ENCODE peak calls at places on chromosomes 2 and 18, in six cellular contexts. R, K, I, A, O and H are unnamed samples.

GRCh38 chr2:9311488-9311887 is 104.9 kb downstream of the ASAP2 start:
- DNase-seq in R (peak), K (no peak), I (no peak), A (no peak), O (peak), H (no peak)

GRCh38 chr2:171166328-171166983 is 5.8 kb upstream of the TLK1 start:
- DNase-seq in R (no peak), K (no peak), I (peak), A (no peak), O (no peak), H (no peak)

GRCh38 chr2:26725516-26725810 is 32.9 kb downstream of the KCNK3 start:
- DNase-seq in R (no peak), K (no peak), I (no peak), A (no peak), O (no peak), H (no peak)

GRCh38 chr2:70697603-70698383 is 70.2 kb downstream of the ADD2 start:
- DNase-seq in R (no peak), K (no peak), I (no peak), A (no peak), O (no peak), H (peak)

GRCh38 chr2:219626540-219626939 is 890 bp upstream of the SLC4A3 start:
- DNase-seq in R (no peak), K (no peak), I (no peak), A (no peak), O (no peak), H (no peak)

GRCh38 chr18:55543130-55543704 is 44.8 kb downstream of the TCF4 start:
- DNase-seq in R (no peak), K (no peak), I (no peak), A (no peak), O (no peak), H (no peak)

GRCh38 chr18:46711444-46711863 is 45.4 kb downstream of the ST8SIA5 start:
- DNase-seq in R (no peak), K (no peak), I (peak), A (no peak), O (peak), H (no peak)

GRCh38 chr2:197705912-197706838 is 1.0 kb downstream of the MARS2 start:
- DNase-seq in R (peak), K (no peak), I (peak), A (no peak), O (peak), H (peak)

GRCh38 chr2:120910956-120911951 is 175.6 kb downstream of the GLI2 start:
- DNase-seq in R (peak), K (no peak), I (no peak), A (no peak), O (peak), H (peak)

GRCh38 chr2:159015174-159015573 is 46.7 kb downstream of the TANC1 start:
- DNase-seq in R (no peak), K (no peak), I (no peak), A (no peak), O (no peak), H (no peak)

GRCh38 chr18:21735452-21736015 is 5.1 kb upstream of the MIB1 start:
- DNase-seq in R (peak), K (no peak), I (peak), A (peak), O (peak), H (peak)

GRCh38 chr2:200288670-200289429 is 17.6 kb upstream of the SPATS2L start:
- DNase-seq in R (peak), K (no peak), I (no peak), A (no peak), O (peak), H (no peak)

GRCh38 chr18:51226068-51226467 is 28.6 kb upstream of the MEX3C start:
- DNase-seq in R (no peak), K (no peak), I (no peak), A (no peak), O (no peak), H (no peak)

GRCh38 chr2:109171444-109172334 is 42.7 kb downstream of the SH3RF3 start:
- DNase-seq in R (peak), K (no peak), I (no peak), A (no peak), O (peak), H (no peak)

GRCh38 chr2:127614731-127615130 is 31.2 kb upstream of the GPR17 start:
- DNase-seq in R (peak), K (no peak), I (no peak), A (peak), O (no peak), H (no peak)

GRCh38 chr2:132911726-132912724 is 242.0 kb upstream of the LYPD1 start:
- DNase-seq in R (peak), K (no peak), I (peak), A (peak), O (peak), H (peak)

GRCh38 chr2:98901702-98902101 is 34.3 kb downstream of the CRACDL start:
- DNase-seq in R (no peak), K (no peak), I (no peak), A (peak), O (no peak), H (no peak)

GRCh38 chr2:63590621-63591408 is 2.1 kb downstream of the MDH1 start:
- DNase-seq in R (no peak), K (no peak), I (peak), A (no peak), O (peak), H (no peak)

GRCh38 chr2:145169285-145169684 is 649.4 kb upstream of the ZEB2 start:
- DNase-seq in R (no peak), K (no peak), I (no peak), A (no peak), O (no peak), H (no peak)

GRCh38 chr2:206323486-206323885 is 49.0 kb downstream of the ZDBF2 start:
- DNase-seq in R (no peak), K (no peak), I (peak), A (no peak), O (no peak), H (peak)

GRCh38 chr2:33033524-33034150 is 86.9 kb downstream of the LTBP1 start:
- DNase-seq in R (peak), K (peak), I (peak), A (no peak), O (peak), H (no peak)

GRCh38 chr18:37869051-37869450 is 303.5 kb upstream of the CELF4 start:
- DNase-seq in R (no peak), K (no peak), I (no peak), A (no peak), O (no peak), H (no peak)

GRCh38 chr2:223260681-223261080 is 208.7 kb downstream of the KCNE4 start:
- DNase-seq in R (peak), K (no peak), I (no peak), A (no peak), O (peak), H (no peak)

GRCh38 chr2:160583162-160583522 is 89.5 kb upstream of the RBMS1 start:
- DNase-seq in R (peak), K (no peak), I (no peak), A (no peak), O (no peak), H (no peak)

GRCh38 chr2:96359310-96359709 is 23.7 kb downstream of the NCAPH start:
- DNase-seq in R (no peak), K (no peak), I (no peak), A (no peak), O (no peak), H (no peak)

GRCh38 chr2:47737191-47737975 is 45.6 kb upstream of the MSH6 start:
- DNase-seq in R (no peak), K (no peak), I (no peak), A (no peak), O (peak), H (no peak)

GRCh38 chr2:6883448-6884122 is 6.0 kb downstream of the RSAD2 start:
- DNase-seq in R (no peak), K (no peak), I (no peak), A (no peak), O (no peak), H (no peak)

GRCh38 chr18:156514-157230 is 1.7 kb upstream of the USP14 start:
- DNase-seq in R (no peak), K (no peak), I (no peak), A (no peak), O (no peak), H (no peak)

GRCh38 chr2:142339261-142339660 is 208.4 kb upstream of the LRP1B start:
- DNase-seq in R (no peak), K (no peak), I (no peak), A (no peak), O (no peak), H (no peak)

GRCh38 chr2:219461061-219461514 is 26.4 kb downstream of the SPEG start:
- DNase-seq in R (peak), K (no peak), I (peak), A (no peak), O (no peak), H (peak)

GRCh38 chr2:185219981-185220380 is 518.6 kb upstream of the FSIP2 start:
- DNase-seq in R (no peak), K (no peak), I (peak), A (no peak), O (peak), H (no peak)

GRCh38 chr2:163182764-163183354 is 344.3 kb upstream of the KCNH7 start:
- DNase-seq in R (peak), K (no peak), I (no peak), A (no peak), O (peak), H (no peak)

GRCh38 chr2:23452853-23453420 is 68.0 kb downstream of the KLHL29 start:
- DNase-seq in R (peak), K (no peak), I (no peak), A (no peak), O (peak), H (no peak)

GRCh38 chr2:231985823-231986261 is 24.3 kb downstream of the DIS3L2 start:
- DNase-seq in R (no peak), K (no peak), I (peak), A (peak), O (no peak), H (peak)

GRCh38 chr18:48122816-48123215 is 192.4 kb upstream of the SMAD2 start:
- DNase-seq in R (no peak), K (no peak), I (no peak), A (no peak), O (no peak), H (no peak)

DNA sequence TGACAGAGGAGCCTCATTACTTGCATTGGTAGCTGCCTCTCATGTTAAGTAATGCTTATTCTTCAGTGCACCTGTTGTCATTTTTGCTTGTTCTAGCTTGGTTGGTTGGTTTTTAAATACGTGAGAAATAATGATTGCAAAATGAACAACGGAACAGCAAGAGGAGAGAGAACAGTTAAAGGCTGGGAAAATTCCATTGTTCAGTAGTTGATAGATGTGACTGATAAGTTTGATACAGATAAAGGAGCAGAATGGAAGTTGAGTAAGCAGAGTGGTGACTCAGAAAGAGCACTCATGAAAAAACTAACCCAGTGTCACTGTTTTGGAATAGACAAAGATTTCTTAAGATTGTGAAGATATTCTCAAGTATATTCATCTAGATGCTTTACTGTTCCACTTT is 50.5 kb downstream of the MTA3 start:
- DNase-seq in R (peak), K (no peak), I (peak), A (no peak), O (peak), H (no peak)
- H2BK15ac ChIP-seq in R (no peak), K (no peak), I (no peak), A (no peak), O (no peak), H (no peak)

DNA sequence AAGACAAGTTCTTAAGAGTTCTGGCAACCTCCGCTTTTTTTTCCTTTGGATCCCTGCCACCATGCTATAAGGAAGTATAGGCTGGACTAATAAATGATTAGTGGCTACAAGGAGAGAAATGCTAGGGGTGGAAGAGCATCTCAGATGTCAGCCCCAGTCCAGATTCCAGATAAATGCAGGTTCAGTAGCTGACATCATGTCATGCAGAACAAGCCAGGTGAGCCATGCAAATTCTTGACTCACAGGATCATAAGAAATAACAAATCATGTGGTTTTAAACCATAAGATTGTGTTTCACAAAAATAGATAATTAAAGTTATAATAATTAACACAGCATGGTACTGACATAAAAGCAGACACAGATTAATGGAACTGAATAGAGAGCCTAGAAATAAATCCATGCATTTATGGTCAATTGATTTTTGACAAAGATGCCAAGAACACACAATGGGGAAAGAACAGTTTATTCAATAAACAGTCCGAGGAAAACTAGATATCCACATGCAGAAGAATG is 152.9 kb upstream of the SESTD1 start:
- DNase-seq in R (no peak), K (no peak), I (no peak), A (no peak), O (no peak), H (no peak)
- H2BK15ac ChIP-seq in R (no peak), K (no peak), I (no peak), A (no peak), O (no peak), H (no peak)

GRCh38 chr2:84925336-84925723 is 19.9 kb downstream of the TMSB10 start:
- DNase-seq in R (no peak), K (no peak), I (no peak), A (no peak), O (no peak), H (no peak)

GRCh38 chr2:84923009-84923408 is 17.6 kb downstream of the TMSB10 start:
- DNase-seq in R (no peak), K (no peak), I (no peak), A (no peak), O (no peak), H (no peak)

GRCh38 chr2:84927275-84927627 is 21.8 kb downstream of the TMSB10 start:
- DNase-seq in R (no peak), K (no peak), I (no peak), A (no peak), O (no peak), H (no peak)

GRCh38 chr2:84925724-84926376 is 20.4 kb downstream of the TMSB10 start:
- DNase-seq in R (peak), K (peak), I (peak), A (peak), O (peak), H (peak)

DNA sequence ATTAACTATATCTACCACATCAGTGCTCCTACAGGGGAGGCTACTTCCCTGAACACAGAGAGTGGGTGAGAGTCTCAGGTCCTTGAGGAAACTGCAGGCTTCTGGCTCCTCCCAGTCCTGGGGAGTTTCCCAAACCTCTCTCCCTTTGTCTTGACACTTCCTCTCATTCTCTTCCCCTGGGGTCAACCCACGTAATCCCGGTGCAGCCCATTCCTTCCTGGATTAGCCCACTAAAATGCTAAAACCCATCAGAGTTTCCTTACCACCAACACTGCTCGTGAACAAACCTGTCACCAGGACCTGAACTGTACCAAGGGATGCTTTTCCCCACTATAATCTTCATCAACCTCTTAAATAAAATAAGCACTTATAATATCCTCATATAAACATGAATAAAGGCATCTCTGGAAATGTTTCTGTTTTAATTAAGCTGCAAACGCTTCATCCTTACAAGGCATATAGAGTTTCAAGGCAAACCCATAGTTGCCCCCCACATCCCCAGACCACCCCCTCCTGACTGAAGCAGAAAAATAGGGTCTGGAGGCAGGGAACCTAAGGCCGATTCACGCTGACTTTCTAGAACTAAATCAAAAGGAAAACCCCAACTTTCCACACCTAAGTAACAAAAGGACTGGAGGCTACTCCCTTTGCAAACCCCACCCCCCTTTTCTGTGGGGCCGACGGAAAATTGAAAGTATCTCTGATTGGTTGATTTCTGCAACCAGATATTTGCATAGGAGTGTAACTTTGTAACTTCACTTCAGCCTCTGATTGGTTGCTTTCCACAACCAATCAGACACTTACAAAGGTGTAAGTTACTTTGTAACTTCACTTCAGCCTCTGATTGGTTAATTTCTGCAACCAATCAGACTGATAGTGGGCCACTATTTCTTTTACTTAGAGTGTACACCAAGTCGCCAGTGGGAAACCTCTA is 19.0 kb downstream of the TMSB10 start:
- DNase-seq in R (peak), K (no peak), I (peak), A (no peak), O (no peak), H (peak)
- H2BK15ac ChIP-seq in R (peak), K (no peak), I (no peak), A (no peak), O (no peak), H (no peak)

DNA sequence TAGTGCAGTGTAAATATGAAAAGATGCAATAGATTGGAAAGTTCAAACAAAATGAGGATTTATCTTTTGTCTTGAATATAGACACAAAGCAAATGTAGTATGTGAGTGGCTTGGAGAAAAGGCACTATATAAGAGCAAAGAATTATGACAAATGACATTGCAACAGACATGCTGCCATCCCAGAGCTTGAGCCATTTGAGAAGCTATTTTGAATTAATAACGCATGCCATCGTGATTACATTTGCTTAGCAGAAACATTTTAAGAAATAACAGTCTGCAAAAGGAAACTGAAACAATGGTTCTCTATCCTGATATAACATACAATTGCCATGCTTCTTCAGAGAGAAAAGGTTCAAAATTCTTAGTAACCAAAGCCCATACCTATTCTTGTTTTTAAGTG is 677.1 kb downstream of the ZEB2 start:
- DNase-seq in R (no peak), K (no peak), I (no peak), A (no peak), O (no peak), H (no peak)
- H2BK15ac ChIP-seq in R (no peak), K (no peak), I (no peak), A (no peak), O (no peak), H (no peak)

DNA sequence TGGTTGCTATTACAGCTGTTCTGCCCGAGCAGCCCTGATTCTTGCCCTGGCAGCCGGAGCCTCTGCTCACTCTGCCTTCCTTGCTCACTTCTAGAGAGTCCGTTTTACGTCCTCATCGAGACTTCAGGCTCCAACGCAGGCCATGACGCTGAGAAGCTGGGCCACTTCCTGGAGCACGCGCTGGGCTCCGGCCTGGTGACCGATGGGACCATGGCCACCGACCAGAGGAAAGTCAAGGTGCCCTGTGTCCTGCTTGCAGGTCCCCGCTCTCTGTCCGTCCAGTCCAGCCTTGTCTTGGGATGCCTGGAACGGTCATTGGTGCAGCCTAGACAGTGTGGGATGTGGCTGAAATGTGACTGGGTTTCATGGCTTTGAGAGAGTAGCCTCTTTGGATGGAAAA is 16.7 kb downstream of the D2HGDH start:
- DNase-seq in R (no peak), K (no peak), I (no peak), A (no peak), O (no peak), H (peak)
- H2BK15ac ChIP-seq in R (no peak), K (no peak), I (no peak), A (no peak), O (no peak), H (no peak)

DNA sequence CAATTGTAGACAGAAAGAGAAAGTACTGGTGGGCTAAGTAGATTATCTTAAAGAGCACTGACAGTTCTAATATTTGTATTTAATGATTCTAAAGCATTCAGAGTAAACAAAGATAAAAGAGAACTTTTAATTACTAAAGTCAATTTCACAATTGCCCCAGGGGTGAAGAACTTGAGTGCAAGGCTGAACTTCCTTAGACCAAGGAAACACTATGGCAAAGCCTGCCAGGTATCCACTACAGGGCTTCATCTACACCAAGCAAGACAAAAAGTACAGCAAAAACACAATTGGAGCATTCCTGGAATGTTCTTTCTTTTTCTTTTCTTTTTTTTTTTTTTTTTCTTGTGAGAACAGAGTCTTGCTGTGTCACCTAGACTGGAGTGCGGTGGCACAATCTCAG is 46.9 kb upstream of the NDUFV2 start:
- DNase-seq in R (no peak), K (no peak), I (no peak), A (no peak), O (no peak), H (no peak)
- H2BK15ac ChIP-seq in R (no peak), K (no peak), I (no peak), A (no peak), O (no peak), H (no peak)

DNA sequence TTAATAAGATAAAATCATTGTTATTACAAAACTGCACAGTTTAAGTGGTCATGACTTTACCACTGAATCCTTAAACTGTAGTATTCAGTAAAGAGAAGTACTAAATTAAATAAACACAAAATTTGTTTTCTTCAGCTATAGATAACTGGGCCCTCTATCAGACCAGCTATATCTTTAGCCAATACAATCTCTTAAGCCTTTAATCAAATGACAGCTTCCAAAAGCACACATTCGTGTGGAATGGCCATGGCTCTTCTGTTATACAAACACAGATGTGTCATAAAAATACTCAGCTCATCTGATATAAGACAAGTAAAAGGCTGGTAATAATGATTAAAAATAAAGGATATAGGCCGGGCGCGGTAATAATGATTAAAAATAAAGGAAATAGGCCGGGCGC is 57.6 kb upstream of the CDKL4 start:
- DNase-seq in R (no peak), K (no peak), I (peak), A (no peak), O (no peak), H (no peak)
- H2BK15ac ChIP-seq in R (no peak), K (no peak), I (no peak), A (no peak), O (no peak), H (no peak)